ENCODE peak calls at places on chromosomes 3 and 15, in six cellular contexts. C, F, X, B, V and G are unnamed samples.

GRCh38 chr3:36477655-36478054 is 97.4 kb downstream of the STAC start:
- DNase-seq in V (no peak), X (no peak), B (no peak), C (no peak), F (no peak), G (no peak)

GRCh38 chr3:139491966-139492365 is 15.7 kb upstream of the RBP2 start:
- DNase-seq in C (no peak), B (no peak), V (no peak), X (no peak), F (no peak), G (no peak)

GRCh38 chr15:70378126-70379031 is 280.7 kb upstream of the TLE3 start:
- DNase-seq in F (no peak), X (no peak), V (no peak), C (no peak), B (no peak), G (no peak)

GRCh38 chr3:62027796-62028195 is 345.6 kb downstream of the FEZF2 start:
- DNase-seq in X (no peak), V (no peak), B (no peak), C (no peak), F (no peak), G (no peak)

GRCh38 chr3:185830018-185830797 is 5.4 kb upstream of the IGF2BP2 start:
- DNase-seq in C (no peak), X (no peak), F (no peak), V (no peak), B (no peak), G (no peak)

GRCh38 chr15:66619152-66619903 is 53.5 kb upstream of the LCTL start:
- DNase-seq in B (peak), C (peak), V (no peak), F (peak), X (peak), G (peak)

GRCh38 chr3:45473841-45474240 is 85.5 kb downstream of the LARS2 start:
- DNase-seq in X (no peak), B (no peak), F (no peak), C (no peak), V (no peak), G (peak)

GRCh38 chr3:185688808-185689207 is 102.7 kb downstream of the SENP2 start:
- DNase-seq in B (peak), X (no peak), V (no peak), F (peak), C (peak), G (peak)

GRCh38 chr15:90594297-90594696 is 64.6 kb downstream of the CRTC3 start:
- DNase-seq in C (no peak), V (peak), F (no peak), B (no peak), X (no peak), G (no peak)

GRCh38 chr15:69082041-69082502 is 67.6 kb downstream of the NOX5 start:
- DNase-seq in C (no peak), F (no peak), X (no peak), B (no peak), V (no peak), G (peak)

GRCh38 chr15:60000824-60001641 is 3.1 kb upstream of the FOXB1 start:
- DNase-seq in V (no peak), F (peak), B (no peak), X (no peak), C (no peak), G (no peak)

GRCh38 chr15:93974804-93975481 is 256.4 kb upstream of the MCTP2 start:
- DNase-seq in X (no peak), V (no peak), B (peak), F (peak), C (peak), G (peak)

GRCh38 chr3:78140866-78141658 is 1101.2 kb downstream of the ROBO2 start:
- DNase-seq in V (no peak), B (no peak), F (no peak), X (no peak), C (no peak), G (peak)

GRCh38 chr3:13258280-13258679 is 161.8 kb downstream of the NUP210 start:
- DNase-seq in X (no peak), V (no peak), C (no peak), B (no peak), F (no peak), G (no peak)

GRCh38 chr15:70347766-70348558 is 250.2 kb upstream of the TLE3 start:
- DNase-seq in B (no peak), X (no peak), C (no peak), F (no peak), V (no peak), G (no peak)

GRCh38 chr3:195194559-195195161 is 76.3 kb downstream of the XXYLT1 start:
- DNase-seq in X (no peak), C (no peak), V (no peak), B (no peak), F (no peak), G (no peak)

GRCh38 chr3:195197764-195198423 is 73.1 kb downstream of the XXYLT1 start:
- DNase-seq in C (peak), V (no peak), X (no peak), B (no peak), F (no peak), G (peak)

GRCh38 chr3:195198424-195199346 is 72.3 kb downstream of the XXYLT1 start:
- DNase-seq in B (peak), F (no peak), X (no peak), C (no peak), V (no peak), G (no peak)

GRCh38 chr3:195195321-195196209 is 75.4 kb downstream of the XXYLT1 start:
- DNase-seq in B (no peak), X (no peak), V (no peak), F (no peak), C (no peak), G (no peak)

GRCh38 chr3:195196266-195196665 is 74.7 kb downstream of the XXYLT1 start:
- DNase-seq in C (no peak), X (no peak), B (no peak), V (no peak), F (peak), G (peak)
- TF ChIP-seq SMC3 in C (no peak), X (no peak), B (no peak), V (no peak), F (no peak), G (no peak)

GRCh38 chr15:63380828-63381282 is 791 bp downstream of the CA12 start:
- DNase-seq in F (no peak), V (no peak), B (no peak), C (no peak), X (no peak), G (no peak)

GRCh38 chr15:63380151-63380827 is 1.4 kb downstream of the CA12 start:
- DNase-seq in F (peak), B (no peak), X (no peak), C (no peak), V (no peak), G (no peak)

GRCh38 chr15:63381301-63382192 is at the start of gene CA12:
- DNase-seq in X (no peak), F (peak), C (peak), B (peak), V (no peak), G (peak)

GRCh38 chr15:63378946-63379345 is 2.7 kb downstream of the CA12 start:
- DNase-seq in V (no peak), X (no peak), F (no peak), C (no peak), B (no peak), G (no peak)

GRCh38 chr15:63379492-63380150 is 2.0 kb downstream of the CA12 start:
- DNase-seq in V (no peak), B (no peak), F (no peak), X (no peak), C (no peak), G (no peak)
- H3K4me3 ChIP-seq in V (no peak), B (no peak), F (peak), X (no peak), C (peak), G (no peak)

GRCh38 chr15:34085746-34086145 is 15.9 kb downstream of the EMC7 start:
- DNase-seq in F (no peak), X (no peak), V (no peak), B (no peak), C (no peak), G (peak)
- TF ChIP-seq SMC3 in F (no peak), X (no peak), V (no peak), B (no peak), C (no peak), G (no peak)

DNA sequence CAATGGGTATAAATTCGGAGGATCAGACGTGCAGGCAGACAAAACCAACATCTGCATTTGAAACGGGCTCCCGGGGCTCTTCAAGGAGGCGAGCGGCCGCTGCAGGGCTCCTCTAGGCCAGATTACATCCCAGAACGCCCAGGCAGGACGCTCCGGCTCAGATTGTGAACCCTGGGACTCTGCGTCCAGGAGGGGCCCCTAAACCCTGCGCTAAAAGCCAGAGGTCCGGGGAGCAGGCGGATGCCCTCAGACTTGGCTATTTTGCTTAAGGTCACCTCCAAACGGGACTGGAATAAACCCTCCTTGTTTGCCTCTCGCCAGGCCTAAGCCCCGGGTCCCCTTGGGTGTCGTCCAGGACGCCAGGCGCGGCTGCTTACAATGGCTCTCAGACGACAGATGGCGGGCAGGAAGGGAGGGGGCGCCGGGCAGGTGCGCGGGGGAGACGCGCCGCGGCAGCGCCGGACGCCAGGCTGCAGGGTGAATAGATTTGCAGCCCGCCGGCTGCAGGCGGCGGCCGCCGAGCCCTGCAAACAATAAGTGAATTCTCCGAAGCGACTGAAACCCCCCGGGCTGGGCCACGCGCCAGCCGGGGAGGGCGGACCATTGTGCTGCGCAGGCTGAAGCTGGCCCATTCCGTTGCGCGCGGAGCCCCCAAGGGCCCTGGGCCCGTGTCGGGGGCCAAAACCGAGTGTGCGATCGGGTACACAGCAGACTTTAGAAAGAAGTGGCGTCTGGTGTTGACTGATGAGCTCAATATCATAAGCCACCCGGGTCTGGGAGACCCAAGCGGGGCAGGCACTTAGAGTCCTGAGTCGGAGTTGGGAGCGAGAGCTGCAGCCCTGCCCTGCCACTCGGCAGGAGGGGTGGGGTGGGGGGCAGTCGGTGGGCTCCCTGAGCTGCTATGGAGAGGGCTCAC is 32.3 kb upstream of the AMOTL2 start:
- DNase-seq in F (peak), C (no peak), X (no peak), V (no peak), B (no peak), G (no peak)
- H3K4me3 ChIP-seq in F (no peak), C (no peak), X (no peak), V (no peak), B (peak), G (peak)

GRCh38 chr15:80099246-80099645 is 39.8 kb downstream of the ZFAND6 start:
- DNase-seq in F (no peak), B (no peak), X (no peak), C (no peak), V (no peak), G (no peak)
- TF ChIP-seq SMC3 in F (no peak), B (no peak), X (no peak), C (no peak), V (no peak), G (no peak)